ENCODE peak calls at places on chromosomes 13 and 19, in ten cellular contexts. U is ovary; V is A673; D is effector memory CD4-positive, alpha-beta T cell; B is left lung; N is heart right ventricle; R is left ventricle myocardium inferior; H is right cardiac atrium; O is lower lobe of right lung; M is mucosa of descending colon. A is an unnamed sample.

GRCh38 chr13:20964904-20965303 is 62.4 kb upstream of the XPO4 start:
- DNase-seq in N (no peak), V (no peak), M (no peak), H (no peak), U (no peak), O (no peak), B (no peak), D (no peak), R (no peak), A (no peak)

GRCh38 chr19:40807147-40808020 is 8.4 kb downstream of the EGLN2 start:
- DNase-seq in H (no peak), N (no peak), O (no peak), D (no peak), R (no peak), B (peak; percentile 71), M (no peak), V (no peak), U (no peak), A (no peak)

GRCh38 chr19:10641248-10641647 is 12.9 kb upstream of the ILF3 start:
- DNase-seq in V (no peak), N (no peak), B (no peak), H (no peak), U (no peak), R (no peak), D (no peak), O (no peak), M (no peak), A (no peak)

GRCh38 chr19:47541507-47541906 is 26.6 kb upstream of the NAPA start:
- DNase-seq in N (no peak), M (no peak), O (no peak), V (no peak), U (no peak), R (no peak), B (no peak), D (peak; percentile 35), H (no peak), A (no peak)

GRCh38 chr13:97659602-97660001 is 225.6 kb downstream of the RAP2A start:
- DNase-seq in U (no peak), B (no peak), R (no peak), M (no peak), N (no peak), O (no peak), H (no peak), D (no peak), V (peak; percentile 31), A (no peak)

GRCh38 chr13:29507356-29507755 is 88.1 kb downstream of the SLC7A1 start:
- DNase-seq in B (no peak), O (no peak), R (no peak), D (no peak), N (no peak), M (no peak), H (no peak), V (no peak), U (no peak), A (no peak)

GRCh38 chr13:41971848-41972247 is 10.9 kb upstream of the VWA8 start:
- DNase-seq in D (no peak), R (no peak), O (no peak), N (no peak), U (no peak), H (no peak), B (no peak), M (no peak), V (no peak), A (no peak)

GRCh38 chr19:46787331-46788100 is 878 bp downstream of the SLC1A5 start:
- DNase-seq in V (peak; percentile 77), N (peak; percentile 57), D (peak; percentile 21), R (peak; percentile 65), H (peak; percentile 85), U (peak; percentile 75), M (peak; percentile 82), O (peak; percentile 74), B (peak; percentile 91), A (peak; percentile 81)

GRCh38 chr13:33174980-33175379 is 110.6 kb downstream of the STARD13 start:
- DNase-seq in O (no peak), U (no peak), M (no peak), R (no peak), N (no peak), D (no peak), B (no peak), H (no peak), V (no peak), A (no peak)

GRCh38 chr19:4987692-4988370 is 18.9 kb downstream of the KDM4B start:
- DNase-seq in N (no peak), D (no peak), H (peak; percentile 53), B (no peak), O (no peak), V (no peak), M (no peak), R (no peak), U (peak; percentile 28), A (no peak)

GRCh38 chr19:3133793-3134116 is 2.1 kb upstream of the GNA15 start:
- DNase-seq in U (no peak), H (no peak), M (peak; percentile 31), B (peak; percentile 53), V (no peak), N (no peak), D (no peak), O (no peak), R (no peak), A (no peak)

GRCh38 chr19:3135961-3136683 is at the start of gene GNA15:
- DNase-seq in U (no peak), D (peak; percentile 64), H (peak; percentile 74), B (peak; percentile 90), O (peak; percentile 81), R (no peak), N (peak; percentile 25), V (no peak), M (peak; percentile 73), A (no peak)

GRCh38 chr19:3136684-3137055 is 837 bp downstream of the GNA15 start:
- DNase-seq in B (peak; percentile 73), V (no peak), U (no peak), H (peak; percentile 60), M (peak; percentile 34), O (no peak), D (no peak), R (no peak), N (no peak), A (no peak)

GRCh38 chr19:3138268-3138667 is 2.4 kb downstream of the GNA15 start:
- DNase-seq in D (no peak), M (peak; percentile 37), B (no peak), R (no peak), O (no peak), U (no peak), H (no peak), V (no peak), N (no peak), A (no peak)

GRCh38 chr19:3137139-3137538 is 1.3 kb downstream of the GNA15 start:
- DNase-seq in U (peak; percentile 77), V (no peak), R (no peak), O (no peak), M (peak; percentile 27), D (no peak), H (peak; percentile 78), N (no peak), B (no peak), A (no peak)
- H3K4me3 ChIP-seq in U (no peak overlapping the region), V (no peak overlapping the region), R (peak overlapping the region; percentile 47), O (peak overlapping the region; percentile 62), M (no peak overlapping the region), D (peak overlapping the region; percentile 57), H (no peak overlapping the region), N (peak overlapping the region; percentile 29), B (peak overlapping the region; percentile 69), A (no peak overlapping the region)

GRCh38 chr13:114115191-114115671 is 17.2 kb downstream of the RASA3 start:
- DNase-seq in M (peak; percentile 86), V (no peak), D (no peak), U (peak; percentile 23), O (peak; percentile 81), H (peak; percentile 75), N (no peak), R (no peak), B (peak; percentile 84), A (no peak)

GRCh38 chr13:114115796-114116195 is 16.6 kb downstream of the RASA3 start:
- DNase-seq in N (no peak), U (peak; percentile 11), R (no peak), O (no peak), V (no peak), M (peak; percentile 54), H (peak; percentile 24), B (peak; percentile 68), D (no peak), A (peak; percentile 4)

GRCh38 chr13:114112826-114113322 is 19.5 kb downstream of the RASA3 start:
- DNase-seq in V (no peak), M (peak; percentile 40), D (no peak), U (no peak), H (peak; percentile 37), O (no peak), R (no peak), N (no peak), B (no peak), A (no peak)

GRCh38 chr13:114112231-114112825 is 20.1 kb downstream of the RASA3 start:
- DNase-seq in M (peak; percentile 41), H (no peak), D (no peak), O (no peak), B (no peak), N (no peak), U (peak; percentile 11), R (no peak), V (no peak), A (no peak)

DNA sequence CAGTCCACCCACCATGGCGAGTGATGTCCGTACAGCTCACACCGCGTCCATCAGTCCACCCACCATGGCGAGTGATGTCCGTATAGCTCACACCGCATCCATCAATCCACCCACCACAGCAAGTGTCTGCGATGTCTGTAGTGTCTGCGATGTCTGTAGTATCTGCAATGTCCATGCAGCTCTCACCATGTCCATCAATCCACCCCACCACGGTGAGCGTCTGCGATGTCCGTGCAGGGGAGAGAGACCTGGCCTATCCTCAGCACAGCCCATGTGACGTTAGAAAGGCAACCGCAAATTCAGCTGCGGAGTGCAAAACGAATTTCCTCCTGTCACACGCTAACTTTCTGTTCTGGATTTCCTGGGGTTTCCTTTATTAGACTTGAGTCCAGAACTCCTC is 18.5 kb downstream of the RASA3 start:
- DNase-seq in H (no peak), B (peak; percentile 24), N (no peak), V (no peak), U (no peak), M (peak; percentile 46), D (no peak), R (no peak), O (no peak), A (no peak)
- H3K4me1 ChIP-seq in H (no peaks in the 10 kb centered on the region), B (peaks cover 4% of the 10 kb centered on the region), N (peaks cover 27% of the 10 kb centered on the region), V (peaks cover 46% of the 10 kb centered on the region), U (peaks cover 8% of the 10 kb centered on the region), M (peaks cover 25% of the 10 kb centered on the region), D (peaks cover 69% of the 10 kb centered on the region), R (peaks cover 40% of the 10 kb centered on the region), O (peaks cover 45% of the 10 kb centered on the region), A (peaks cover 2% of the 10 kb centered on the region)

GRCh38 chr13:108213946-108214345 is 1.4 kb downstream of the LIG4 start:
- DNase-seq in B (no peak), H (no peak), V (no peak), R (no peak), O (no peak), D (no peak), N (no peak), U (no peak), M (no peak), A (no peak)
- H3K4me3 ChIP-seq in B (peak overlapping the region; percentile 43), H (peak overlapping the region; percentile 50), V (peak overlapping the region; percentile 38), R (peak overlapping the region; percentile 60), O (peak overlapping the region; percentile 33), D (no peak overlapping the region), N (peak overlapping the region; percentile 35), U (no peak overlapping the region), M (no peak overlapping the region), A (no peak overlapping the region)

DNA sequence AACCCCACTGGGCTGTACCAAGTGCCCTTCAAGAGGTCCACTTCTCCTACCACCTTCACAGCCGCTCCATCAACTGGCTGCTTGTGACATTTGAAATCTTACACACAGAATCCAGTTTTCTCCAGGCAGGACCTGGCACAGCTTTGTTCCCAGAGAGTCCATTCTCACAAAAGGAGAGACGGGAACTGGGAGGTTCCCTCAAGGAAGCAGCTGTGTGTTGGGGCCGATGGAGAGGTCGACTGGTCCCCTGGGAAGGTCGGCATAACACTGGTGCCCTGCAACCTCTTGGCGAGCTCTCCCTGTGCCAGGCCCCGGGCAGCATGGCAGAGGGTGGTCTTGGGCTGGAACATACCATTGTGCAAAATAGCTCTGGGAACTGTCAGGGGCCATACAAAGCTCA is 21.5 kb downstream of the ELL start:
- DNase-seq in D (no peak), N (peak; percentile 48), U (no peak), V (no peak), R (peak; percentile 43), M (no peak), B (no peak), O (no peak), H (peak; percentile 74), A (no peak)
- H3K4me1 ChIP-seq in D (peaks cover 73% of the 10 kb centered on the region), N (peaks cover 94% of the 10 kb centered on the region), U (peaks cover 38% of the 10 kb centered on the region), V (peaks cover 12% of the 10 kb centered on the region), R (peaks cover 99% of the 10 kb centered on the region), M (peaks cover 64% of the 10 kb centered on the region), B (peaks cover 49% of the 10 kb centered on the region), O (peaks cover 98% of the 10 kb centered on the region), H (peaks cover 57% of the 10 kb centered on the region), A (no peaks in the 10 kb centered on the region)

A was measured in HAP-1.